ENCODE peak calls at places on chromosome 7, in four cellular contexts. A is pancreas; I is naive thymus-derived CD8-positive, alpha-beta T cell; K is HCEC 1CT. O is an unnamed sample.

GRCh38 chr7:468681-469590 is 50.7 kb downstream of the PDGFA start:
- DNase-seq in A (no peak), I (no peak), K (no peak), O (no peak)

GRCh38 chr7:14761506-14762296 is 140.8 kb downstream of the DGKB start:
- DNase-seq in K (peak), A (peak), I (no peak), O (peak)

GRCh38 chr7:100483728-100484635 is at the start of gene NYAP1:
- DNase-seq in A (no peak), K (peak), I (peak), O (no peak)

GRCh38 chr7:91067266-91067665 is 197.0 kb upstream of the FZD1 start:
- DNase-seq in A (no peak), K (no peak), I (no peak), O (no peak)

GRCh38 chr7:101816499-101817030 is 861 bp upstream of the CUX1 start:
- DNase-seq in I (no peak), A (peak), K (peak), O (no peak)

GRCh38 chr7:120709931-120710330 is 148.0 kb downstream of the TSPAN12 start:
- DNase-seq in A (no peak), I (no peak), K (no peak), O (no peak)

GRCh38 chr7:77727936-77728701 is 31.9 kb downstream of the RSBN1L start:
- DNase-seq in A (no peak), I (peak), K (peak), O (no peak)

GRCh38 chr7:6330657-6331056 is 58.2 kb upstream of the CYTH3 start:
- DNase-seq in K (no peak), A (no peak), I (no peak), O (no peak)

GRCh38 chr7:141144921-141145629 is 71.2 kb downstream of the TMEM178B start:
- DNase-seq in A (no peak), K (no peak), I (no peak), O (no peak)

GRCh38 chr7:150357277-150357676 is 11.3 kb upstream of the REPIN1 start:
- DNase-seq in K (no peak), A (no peak), I (peak), O (peak)

GRCh38 chr7:55271069-55271468 is 94.1 kb upstream of the LANCL2 start:
- DNase-seq in K (peak), A (no peak), I (no peak), O (no peak)

GRCh38 chr7:151990567-151990966 is 34.3 kb downstream of the GALNTL5 start:
- DNase-seq in A (no peak), K (peak), I (no peak), O (no peak)

GRCh38 chr7:150962743-150963399 is 15.2 kb downstream of the KCNH2 start:
- DNase-seq in I (peak), A (no peak), K (peak), O (no peak)

GRCh38 chr7:48441848-48442492 is 270.7 kb downstream of the ABCA13 start:
- DNase-seq in I (no peak), A (no peak), K (no peak), O (no peak)

GRCh38 chr7:20219446-20220292 is 2.5 kb upstream of the MACC1 start:
- DNase-seq in I (no peak), K (peak), A (peak), O (peak)

GRCh38 chr7:108097703-108098102 is 32.5 kb downstream of the LAMB4 start:
- DNase-seq in I (no peak), K (no peak), A (no peak), O (no peak)

GRCh38 chr7:90488220-90488619 is 18.8 kb downstream of the PTTG1IP2 start:
- DNase-seq in A (no peak), K (no peak), I (no peak), O (no peak)

GRCh38 chr7:108875139-108875538 is 305.5 kb downstream of the DNAJB9 start:
- DNase-seq in K (peak), A (no peak), I (no peak), O (no peak)

GRCh38 chr7:80347173-80347572 is 164.7 kb downstream of the GNAT3 start:
- DNase-seq in A (no peak), K (no peak), I (no peak), O (no peak)

GRCh38 chr7:140635821-140636220 is 4.8 kb downstream of the DENND2A start:
- DNase-seq in I (no peak), A (no peak), K (no peak), O (no peak)

GRCh38 chr7:94212160-94212559 is 182.5 kb upstream of the COL1A2 start:
- DNase-seq in I (no peak), K (no peak), A (no peak), O (no peak)

GRCh38 chr7:101900103-101900502 is 82.7 kb downstream of the CUX1 start:
- DNase-seq in A (no peak), K (no peak), I (no peak), O (no peak)

GRCh38 chr7:22935269-22935668 is 78.7 kb downstream of the HYCC1 start:
- DNase-seq in K (peak), A (no peak), I (no peak), O (no peak)

GRCh38 chr7:18337425-18337824 is 158.1 kb upstream of the HDAC9 start:
- DNase-seq in A (no peak), I (no peak), K (no peak), O (no peak)

GRCh38 chr7:149454006-149454405 is 6.9 kb downstream of the ZNF777 start:
- DNase-seq in I (no peak), K (no peak), A (no peak), O (no peak)

GRCh38 chr7:54469740-54470139 is 72.4 kb upstream of the VSTM2A start:
- DNase-seq in I (no peak), K (no peak), A (no peak), O (no peak)

GRCh38 chr7:86953653-86954336 is 105.7 kb downstream of the ELAPOR2 start:
- DNase-seq in I (no peak), A (no peak), K (no peak), O (no peak)

GRCh38 chr7:88429382-88429781 is 122.7 kb upstream of the STEAP4 start:
- DNase-seq in K (no peak), A (no peak), I (no peak), O (no peak)

GRCh38 chr7:36763084-36763807 is 39.0 kb upstream of the AOAH start:
- DNase-seq in I (no peak), A (no peak), K (no peak), O (no peak)

GRCh38 chr7:105821527-105821926 is 54.9 kb downstream of the ATXN7L1 start:
- DNase-seq in A (no peak), I (no peak), K (no peak), O (no peak)

GRCh38 chr7:35450456-35450855 is 196.6 kb upstream of the TBX20 start:
- DNase-seq in I (no peak), A (no peak), K (no peak), O (peak)

O was measured in NCI-H510A.